ENCODE peak calls at places on chromosome 19, in four cellular contexts. V is adrenal gland, K is thoracic aorta, M is tibial nerve. S is an unnamed sample. For H3K9me3, the result is how much of the 10 kb centered on the place peaks cover.

GRCh38 chr19:36819130-36819630 is 19.0 kb downstream of the ZNF790 start:
- DNase-seq in V (no peak), K (no peak), M (no peak), S (no peak)

GRCh38 chr19:47446534-47447469 is 24.9 kb downstream of the SLC8A2 start:
- DNase-seq in V (no peak), K (no peak), M (no peak), S (peak)

GRCh38 chr19:14425696-14426138 is 6.6 kb upstream of the DDX39A start:
- DNase-seq in V (no peak), K (no peak), M (no peak), S (no peak)

GRCh38 chr19:38736036-38736412 is 8.2 kb downstream of the CAPN12 start:
- DNase-seq in V (peak), K (no peak), M (no peak), S (no peak)

GRCh38 chr19:10979950-10980349 is 19.1 kb downstream of the SMARCA4 start:
- DNase-seq in V (no peak), K (no peak), M (no peak), S (no peak)

GRCh38 chr19:18380843-18381242 is 5.1 kb upstream of the GDF15 start:
- DNase-seq in V (no peak), K (no peak), M (no peak), S (no peak)

GRCh38 chr19:7516281-7516862 is 469 bp downstream of the ZNF358 start:
- DNase-seq in V (no peak), K (no peak), M (no peak), S (no peak)

GRCh38 chr19:48835734-48836088 is 580 bp downstream of the HSD17B14 start:
- DNase-seq in V (peak), K (peak), M (peak), S (peak)

GRCh38 chr19:39223703-39224279 is 19.7 kb upstream of the SYCN start:
- DNase-seq in V (no peak), K (no peak), M (no peak), S (peak)

GRCh38 chr19:45404557-45405434 is at the start of gene PPP1R13L:
- DNase-seq in V (peak), K (peak), M (no peak), S (no peak)

GRCh38 chr19:4183967-4184717 is 1.7 kb downstream of the ANKRD24 start:
- DNase-seq in V (no peak), K (no peak), M (no peak), S (no peak)

GRCh38 chr19:49592486-49593232 is 1.7 kb downstream of the PRR12 start:
- DNase-seq in V (peak), K (no peak), M (no peak), S (peak)

GRCh38 chr19:48629599-48630288 is 7.4 kb downstream of the DBP start:
- DNase-seq in V (peak), K (no peak), M (no peak), S (no peak)

GRCh38 chr19:14383898-14384669 is 2.8 kb downstream of the ADGRE5 start:
- DNase-seq in V (peak), K (no peak), M (no peak), S (no peak)

GRCh38 chr19:54154603-54155345 is 4.7 kb downstream of the LENG1 start:
- DNase-seq in V (no peak), K (no peak), M (no peak), S (no peak)

GRCh38 chr19:46838160-46838559 is 12.5 kb downstream of the AP2S1 start:
- DNase-seq in V (no peak), K (no peak), M (no peak), S (no peak)

GRCh38 chr19:45939792-45940514 is 25.4 kb upstream of the NANOS2 start:
- DNase-seq in V (no peak), K (no peak), M (no peak), S (no peak)

GRCh38 chr19:41376241-41376997 is at the start of gene TMEM91:
- DNase-seq in V (peak), K (no peak), M (peak), S (no peak)

GRCh38 chr19:49114630-49115363 is 627 bp downstream of the LIN7B start:
- DNase-seq in V (peak), K (no peak), M (no peak), S (peak)

GRCh38 chr19:50258918-50259372 is 55.5 kb downstream of the MYH14 start:
- DNase-seq in V (no peak), K (no peak), M (no peak), S (no peak)

GRCh38 chr19:44925114-44925891 is 10.9 kb downstream of the APOC1 start:
- DNase-seq in V (peak), K (no peak), M (peak), S (no peak)

GRCh38 chr19:42121666-42122069 is 10.6 kb downstream of the POU2F2 start:
- DNase-seq in V (peak), K (no peak), M (no peak), S (no peak)

GRCh38 chr19:1746401-1747284 is 6.7 kb upstream of the ONECUT3 start:
- DNase-seq in V (no peak), K (no peak), M (no peak), S (no peak)

GRCh38 chr19:55423225-55423967 is 15.8 kb upstream of the UBE2S start:
- DNase-seq in V (no peak), K (no peak), M (no peak), S (no peak)

GRCh38 chr19:10858204-10858828 is 10.1 kb downstream of the C19orf38 start:
- DNase-seq in V (no peak), K (no peak), M (no peak), S (peak)

GRCh38 chr19:7520131-7521051 is 2.0 kb upstream of the MCOLN1 start:
- DNase-seq in V (peak), K (no peak), M (no peak), S (no peak)

GRCh38 chr19:36266375-36266961 is 51.6 kb downstream of the ZNF146 start:
- DNase-seq in V (no peak), K (no peak), M (no peak), S (no peak)

GRCh38 chr19:10288662-10289166 is 1.0 kb upstream of the ICAM5 start:
- DNase-seq in V (no peak), K (no peak), M (no peak), S (peak)

GRCh38 chr19:9801976-9802375 is 16.9 kb downstream of the FBXL12 start:
- DNase-seq in V (no peak), K (no peak), M (no peak), S (no peak)

GRCh38 chr19:9861503-9861902 is 26.4 kb downstream of the PIN1 start:
- DNase-seq in V (no peak), K (no peak), M (no peak), S (no peak)

GRCh38 chr19:36837525-36837901 is 674 bp downstream of the ZNF790 start:
- DNase-seq in V (no peak), K (no peak), M (no peak), S (no peak)

GRCh38 chr19:17775245-17775927 is 19.6 kb upstream of the B3GNT3 start:
- DNase-seq in V (no peak), K (no peak), M (no peak), S (peak)

GRCh38 chr19:18006895-18007604 is 920 bp upstream of the ARRDC2 start:
- DNase-seq in V (peak), K (no peak), M (peak), S (peak)

GRCh38 chr19:13401388-13401787 is 104.9 kb downstream of the CACNA1A start:
- DNase-seq in V (no peak), K (no peak), M (no peak), S (no peak)

GRCh38 chr19:10514211-10515145 is 2.8 kb downstream of the S1PR5 start:
- DNase-seq in V (no peak), K (no peak), M (no peak), S (no peak)

GRCh38 chr19:12733369-12733896 is 1.1 kb downstream of the TRIR start:
- DNase-seq in V (no peak), K (no peak), M (no peak), S (peak)

GRCh38 chr19:45677351-45678230 is 9.6 kb downstream of the GIPR start:
- DNase-seq in V (peak), K (no peak), M (peak), S (no peak)

GRCh38 chr19:3024509-3024869 is 4.6 kb downstream of the TLE2 start:
- DNase-seq in V (no peak), K (no peak), M (no peak), S (no peak)
- H3K4me3 ChIP-seq in V (no peak), K (no peak), M (no peak), S (no peak)

GRCh38 chr19:27773318-27774094 is 1439.4 kb downstream of the UQCRFS1 start:
- DNase-seq in V (no peak), K (no peak), M (no peak), S (no peak)

GRCh38 chr19:27767234-27767633 is 1445.7 kb downstream of the UQCRFS1 start:
- DNase-seq in V (no peak), K (no peak), M (no peak), S (no peak)

GRCh38 chr19:27765912-27766725 is 1446.8 kb downstream of the UQCRFS1 start:
- DNase-seq in V (no peak), K (no peak), M (no peak), S (no peak)

GRCh38 chr19:27772059-27772458 is 1440.9 kb downstream of the UQCRFS1 start:
- DNase-seq in V (no peak), K (no peak), M (no peak), S (no peak)

DNA sequence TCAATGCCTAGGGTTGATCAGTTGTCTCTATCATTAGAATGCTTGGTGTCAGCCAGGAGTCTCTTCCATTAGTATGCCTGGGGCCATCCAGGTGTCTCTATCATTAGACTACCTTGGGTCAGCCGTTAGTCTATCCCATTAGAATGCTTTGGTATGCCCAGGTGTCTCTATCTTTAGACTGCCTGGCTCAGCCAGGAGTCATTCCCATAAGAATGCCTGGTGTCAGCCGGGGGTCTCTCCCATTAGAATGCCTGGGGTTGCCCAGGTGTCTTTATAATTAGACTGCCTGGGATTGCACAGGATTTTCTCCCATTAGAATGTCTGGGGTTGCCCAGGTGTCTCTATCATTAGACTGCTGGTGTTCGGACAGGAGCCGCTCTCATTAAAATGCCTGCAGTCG is 1442.9 kb downstream of the UQCRFS1 start:
- DNase-seq in V (no peak), K (no peak), M (no peak), S (no peak)
- H3K9me3 ChIP-seq in V (under half), K (half or more), M (under half), S (under half)

GRCh38 chr19:40312533-40312932 is 27.4 kb upstream of the AKT2 start:
- DNase-seq in V (no peak), K (no peak), M (no peak), S (no peak)
- H3K4me3 ChIP-seq in V (no peak), K (no peak), M (no peak), S (no peak)

GRCh38 chr19:34681478-34681877 is 4.0 kb downstream of the ZNF302 start:
- DNase-seq in V (no peak), K (no peak), M (no peak), S (no peak)
- H3K9me3 ChIP-seq in V (under half), K (half or more), M (under half), S (under half)

GRCh38 chr19:19405919-19406877 is 723 bp downstream of the GATAD2A start:
- DNase-seq in V (peak), K (no peak), M (no peak), S (peak)
- H3K4me3 ChIP-seq in V (peak), K (peak), M (peak), S (peak)

GRCh38 chr19:56577719-56578602 is 10.7 kb downstream of the ZNF470 start:
- DNase-seq in V (no peak), K (no peak), M (no peak), S (no peak)

DNA sequence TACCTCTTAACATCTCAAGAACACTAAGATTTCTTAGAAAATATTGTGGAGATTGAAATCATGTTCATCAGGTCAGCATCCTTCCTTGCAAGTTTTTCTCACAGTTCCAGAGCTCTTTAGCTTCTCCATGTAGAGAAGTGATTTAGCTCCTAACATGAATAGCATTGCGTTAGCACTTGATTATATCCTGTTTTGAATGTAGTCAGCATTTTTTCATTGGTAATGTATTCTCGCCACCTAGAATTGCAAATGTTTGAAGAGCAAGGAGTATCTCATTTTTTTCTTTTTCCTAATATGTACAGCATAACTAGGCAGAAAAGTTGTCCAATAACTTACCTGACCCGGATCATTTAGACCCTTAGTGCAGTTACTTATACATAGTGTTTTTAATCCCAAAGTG is 6.6 kb downstream of the ZNF470 start:
- DNase-seq in V (no peak), K (no peak), M (no peak), S (no peak)
- H3K9me3 ChIP-seq in V (under half), K (half or more), M (half or more), S (under half)

GRCh38 chr19:23055946-23056345 is 53.0 kb upstream of the ZNF728 start:
- DNase-seq in V (no peak), K (no peak), M (no peak), S (no peak)

GRCh38 chr19:23052349-23052748 is 49.4 kb upstream of the ZNF728 start:
- DNase-seq in V (no peak), K (no peak), M (no peak), S (no peak)

GRCh38 chr19:23055501-23055900 is 52.5 kb upstream of the ZNF728 start:
- DNase-seq in V (no peak), K (no peak), M (no peak), S (no peak)

GRCh38 chr19:23056516-23056915 is 53.5 kb upstream of the ZNF728 start:
- DNase-seq in V (no peak), K (no peak), M (no peak), S (no peak)

DNA sequence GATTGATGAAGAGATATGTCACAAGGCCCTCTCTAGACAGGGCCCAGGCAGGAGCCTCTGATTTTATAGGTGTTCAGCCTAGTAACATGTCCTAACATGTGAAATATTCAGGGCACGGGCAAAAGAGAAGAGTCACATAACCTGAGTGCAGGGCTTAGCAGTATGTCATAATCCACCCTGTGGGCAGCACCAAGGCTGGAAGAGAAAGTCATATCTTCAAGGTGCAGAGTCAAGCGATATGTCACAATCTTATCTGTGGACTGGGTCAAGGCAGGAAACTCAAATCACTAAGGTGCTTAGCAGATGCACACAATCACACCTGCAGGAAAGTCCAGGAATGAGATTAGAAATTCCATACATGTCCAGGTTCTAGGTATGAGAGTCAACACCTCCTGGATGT is 51.5 kb upstream of the ZNF728 start:
- DNase-seq in V (no peak), K (no peak), M (no peak), S (no peak)
- H3K4me3 ChIP-seq in V (no peak), K (no peak), M (no peak), S (no peak)

GRCh38 chr19:20482721-20483120 is 82.9 kb downstream of the ZNF737 start:
- DNase-seq in V (no peak), K (no peak), M (no peak), S (no peak)
- H3K9me3 ChIP-seq in V (under half), K (under half), M (under half), S (under half)

GRCh38 chr19:269241-269640 is 22.0 kb downstream of the PLPP2 start:
- DNase-seq in V (no peak), K (no peak), M (no peak), S (no peak)

GRCh38 chr19:273393-273792 is 17.8 kb downstream of the PLPP2 start:
- DNase-seq in V (no peak), K (no peak), M (no peak), S (no peak)

GRCh38 chr19:275958-276646 is 15.1 kb downstream of the PLPP2 start:
- DNase-seq in V (no peak), K (no peak), M (no peak), S (no peak)

GRCh38 chr19:275000-275399 is 16.2 kb downstream of the PLPP2 start:
- DNase-seq in V (no peak), K (no peak), M (no peak), S (no peak)

DNA sequence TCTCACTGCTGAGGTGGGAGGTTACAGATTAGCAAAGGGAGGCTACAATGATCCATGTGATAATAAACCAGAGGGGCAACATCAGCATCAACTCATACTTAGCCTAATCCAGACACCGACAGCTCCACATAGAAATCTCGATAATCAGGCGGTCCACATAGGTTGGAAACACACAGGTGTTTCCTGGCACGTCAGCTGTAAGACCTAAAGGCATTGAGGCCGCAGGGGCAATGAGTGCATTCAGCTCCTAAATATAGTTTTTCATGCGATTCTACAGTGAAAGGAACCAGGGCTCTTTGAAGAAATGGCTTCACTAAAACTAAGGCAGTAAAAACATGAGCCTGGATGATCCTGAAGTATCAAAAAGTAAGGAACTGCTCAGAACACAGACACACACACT is 19.3 kb downstream of the PLPP2 start:
- DNase-seq in V (no peak), K (no peak), M (no peak), S (no peak)
- H3K4me3 ChIP-seq in V (no peak), K (no peak), M (no peak), S (no peak)

S was measured in HAP-1.